ENCODE peak calls at places on chromosomes 3 and 15, in four cellular contexts. One of them, this sample, is unnamed.

GRCh38 chr3:14434541-14435151 is 32.2 kb downstream of the SLC6A6 start:
- DNase-seq in cardiac muscle cell: no peak
- DNase-seq in body of pancreas: peak
- DNase-seq in IMR-90: no peak
- DNase-seq in this sample: no peak

GRCh38 chr3:123344175-123344908 is 104.5 kb downstream of the ADCY5 start:
- DNase-seq in cardiac muscle cell: peak
- DNase-seq in body of pancreas: no peak
- DNase-seq in IMR-90: peak
- DNase-seq in this sample: no peak

GRCh38 chr15:59283717-59284336 is 77.2 kb downstream of the LDHAL6B start:
- DNase-seq in cardiac muscle cell: no peak
- DNase-seq in body of pancreas: no peak
- DNase-seq in IMR-90: no peak
- DNase-seq in this sample: no peak

GRCh38 chr3:79872483-79872882 is 104.7 kb upstream of the ROBO1 start:
- DNase-seq in cardiac muscle cell: peak
- DNase-seq in body of pancreas: no peak
- DNase-seq in IMR-90: peak
- DNase-seq in this sample: no peak

GRCh38 chr3:8457039-8457438 is 44.6 kb upstream of the LMCD1 start:
- DNase-seq in cardiac muscle cell: peak
- DNase-seq in body of pancreas: no peak
- DNase-seq in IMR-90: peak
- DNase-seq in this sample: no peak

GRCh38 chr3:145815707-145816413 is 345.1 kb downstream of the PLOD2 start:
- DNase-seq in cardiac muscle cell: no peak
- DNase-seq in body of pancreas: no peak
- DNase-seq in IMR-90: no peak
- DNase-seq in this sample: no peak

GRCh38 chr3:81218023-81218422 is 543.4 kb downstream of the GBE1 start:
- DNase-seq in cardiac muscle cell: peak
- DNase-seq in body of pancreas: no peak
- DNase-seq in IMR-90: no peak
- DNase-seq in this sample: peak

GRCh38 chr3:159627634-159628033 is 361.0 kb upstream of the IL12A start:
- DNase-seq in cardiac muscle cell: no peak
- DNase-seq in body of pancreas: no peak
- DNase-seq in IMR-90: no peak
- DNase-seq in this sample: no peak

GRCh38 chr15:44565387-44566169 is 28.6 kb downstream of the EIF3J start:
- DNase-seq in cardiac muscle cell: no peak
- DNase-seq in body of pancreas: no peak
- DNase-seq in IMR-90: no peak
- DNase-seq in this sample: no peak

GRCh38 chr3:43035801-43036340 is 56.8 kb downstream of the GASK1A start:
- DNase-seq in cardiac muscle cell: no peak
- DNase-seq in body of pancreas: no peak
- DNase-seq in IMR-90: no peak
- DNase-seq in this sample: no peak

GRCh38 chr15:52438047-52438446 is 90.6 kb downstream of the MYO5A start:
- DNase-seq in cardiac muscle cell: peak
- DNase-seq in body of pancreas: no peak
- DNase-seq in IMR-90: peak
- DNase-seq in this sample: peak

GRCh38 chr15:77866596-77867125 is 210.8 kb downstream of the TBC1D2B start:
- DNase-seq in cardiac muscle cell: no peak
- DNase-seq in body of pancreas: peak
- DNase-seq in IMR-90: no peak
- DNase-seq in this sample: no peak

GRCh38 chr15:47331796-47332480 is 385.4 kb upstream of the SEMA6D start:
- DNase-seq in cardiac muscle cell: peak
- DNase-seq in body of pancreas: peak
- DNase-seq in IMR-90: peak
- DNase-seq in this sample: no peak

GRCh38 chr3:148953094-148953493 is 38.2 kb upstream of the GYG1 start:
- DNase-seq in cardiac muscle cell: no peak
- DNase-seq in body of pancreas: no peak
- DNase-seq in IMR-90: no peak
- DNase-seq in this sample: no peak

GRCh38 chr3:188489639-188490405 is 335.9 kb downstream of the LPP start:
- DNase-seq in cardiac muscle cell: peak
- DNase-seq in body of pancreas: no peak
- DNase-seq in IMR-90: peak
- DNase-seq in this sample: peak

GRCh38 chr15:75928680-75929608 is 25.3 kb downstream of the FBXO22 start:
- DNase-seq in cardiac muscle cell: peak
- DNase-seq in body of pancreas: peak
- DNase-seq in IMR-90: peak
- DNase-seq in this sample: peak

GRCh38 chr3:155554777-155555445 is 190.0 kb downstream of the PLCH1 start:
- DNase-seq in cardiac muscle cell: no peak
- DNase-seq in body of pancreas: peak
- DNase-seq in IMR-90: no peak
- DNase-seq in this sample: peak

GRCh38 chr3:12522721-12523120 is 22.6 kb downstream of the MKRN2OS start:
- DNase-seq in cardiac muscle cell: no peak
- DNase-seq in body of pancreas: peak
- DNase-seq in IMR-90: no peak
- DNase-seq in this sample: no peak

GRCh38 chr3:173709026-173709425 is 311.5 kb downstream of the NLGN1 start:
- DNase-seq in cardiac muscle cell: peak
- DNase-seq in body of pancreas: no peak
- DNase-seq in IMR-90: peak
- DNase-seq in this sample: no peak

GRCh38 chr15:58065011-58065444 is 483 bp downstream of the ALDH1A2 start:
- DNase-seq in cardiac muscle cell: peak
- DNase-seq in body of pancreas: peak
- DNase-seq in IMR-90: no peak
- DNase-seq in this sample: no peak

GRCh38 chr15:34799149-34799824 is 3.9 kb upstream of the ACTC1 start:
- DNase-seq in cardiac muscle cell: peak
- DNase-seq in body of pancreas: peak
- DNase-seq in IMR-90: no peak
- DNase-seq in this sample: no peak

GRCh38 chr3:129121016-129121791 is 400 bp downstream of the RAB43 start:
- DNase-seq in cardiac muscle cell: no peak
- DNase-seq in body of pancreas: peak
- DNase-seq in IMR-90: peak
- DNase-seq in this sample: peak

GRCh38 chr15:31975446-31976229 is 54.7 kb upstream of the CHRNA7 start:
- DNase-seq in cardiac muscle cell: no peak
- DNase-seq in body of pancreas: peak
- DNase-seq in IMR-90: no peak
- DNase-seq in this sample: peak

GRCh38 chr15:64093627-64094417 is at the start of gene CIAO2A:
- DNase-seq in cardiac muscle cell: peak
- DNase-seq in body of pancreas: peak
- DNase-seq in IMR-90: peak
- DNase-seq in this sample: peak

GRCh38 chr15:64095795-64096485 is at the start of gene SNX1:
- DNase-seq in cardiac muscle cell: peak
- DNase-seq in body of pancreas: peak
- DNase-seq in IMR-90: peak
- DNase-seq in this sample: peak

GRCh38 chr15:64096486-64097431 is 977 bp downstream of the SNX1 start:
- DNase-seq in cardiac muscle cell: peak
- DNase-seq in body of pancreas: no peak
- DNase-seq in IMR-90: peak
- DNase-seq in this sample: peak

GRCh38 chr15:64092864-64093626 is 593 bp downstream of the CIAO2A start:
- DNase-seq in cardiac muscle cell: peak
- DNase-seq in body of pancreas: peak
- DNase-seq in IMR-90: peak
- DNase-seq in this sample: peak

DNA sequence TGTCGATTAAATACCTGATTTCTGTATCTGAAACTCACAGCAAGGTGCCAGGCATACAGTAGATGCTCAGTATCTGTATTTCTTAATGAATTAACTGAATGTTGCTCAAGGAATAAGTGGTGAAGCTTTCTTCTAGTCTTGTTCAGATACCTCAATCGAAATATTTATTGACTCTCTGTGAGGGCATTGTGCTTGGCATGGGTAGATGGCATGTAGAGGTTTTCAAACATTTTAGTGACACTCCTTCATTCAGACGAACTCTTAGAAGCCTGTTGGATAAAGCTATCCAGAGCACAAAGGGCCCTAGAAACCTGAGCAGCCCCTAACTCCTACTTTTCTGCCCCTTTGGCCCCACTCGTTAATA is 369 bp upstream of the SNX1 start:
- DNase-seq in cardiac muscle cell: no peak
- DNase-seq in body of pancreas: no peak
- DNase-seq in IMR-90: no peak
- DNase-seq in this sample: no peak
- H3K4me3 ChIP-seq in cardiac muscle cell: peak
- H3K4me3 ChIP-seq in body of pancreas: peak
- H3K4me3 ChIP-seq in IMR-90: peak
- H3K4me3 ChIP-seq in this sample: peak

DNA sequence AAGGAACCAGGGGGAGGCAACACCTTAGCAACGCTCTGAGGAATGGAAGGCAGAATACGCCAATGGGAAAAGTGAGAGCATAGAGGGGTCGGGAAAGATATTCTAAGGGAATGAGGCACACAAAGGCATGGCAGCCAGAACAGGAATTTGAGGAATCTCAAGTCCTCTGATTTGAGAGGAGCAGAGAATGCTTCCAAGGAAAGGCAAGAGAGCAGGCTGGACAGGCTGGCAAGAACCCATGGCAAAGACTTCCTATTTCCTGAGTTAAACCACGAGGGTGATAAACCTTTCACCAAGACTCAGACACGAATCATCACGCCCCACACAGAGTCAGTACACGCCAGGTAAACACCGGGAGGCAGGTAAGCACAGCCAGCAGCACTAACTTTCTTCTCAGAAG is 109.8 kb downstream of the IGF2BP2 start:
- DNase-seq in cardiac muscle cell: peak
- DNase-seq in body of pancreas: no peak
- DNase-seq in IMR-90: peak
- DNase-seq in this sample: no peak
- H3K4me3 ChIP-seq in cardiac muscle cell: no peak
- H3K4me3 ChIP-seq in body of pancreas: no peak
- H3K4me3 ChIP-seq in IMR-90: no peak
- H3K4me3 ChIP-seq in this sample: no peak

DNA sequence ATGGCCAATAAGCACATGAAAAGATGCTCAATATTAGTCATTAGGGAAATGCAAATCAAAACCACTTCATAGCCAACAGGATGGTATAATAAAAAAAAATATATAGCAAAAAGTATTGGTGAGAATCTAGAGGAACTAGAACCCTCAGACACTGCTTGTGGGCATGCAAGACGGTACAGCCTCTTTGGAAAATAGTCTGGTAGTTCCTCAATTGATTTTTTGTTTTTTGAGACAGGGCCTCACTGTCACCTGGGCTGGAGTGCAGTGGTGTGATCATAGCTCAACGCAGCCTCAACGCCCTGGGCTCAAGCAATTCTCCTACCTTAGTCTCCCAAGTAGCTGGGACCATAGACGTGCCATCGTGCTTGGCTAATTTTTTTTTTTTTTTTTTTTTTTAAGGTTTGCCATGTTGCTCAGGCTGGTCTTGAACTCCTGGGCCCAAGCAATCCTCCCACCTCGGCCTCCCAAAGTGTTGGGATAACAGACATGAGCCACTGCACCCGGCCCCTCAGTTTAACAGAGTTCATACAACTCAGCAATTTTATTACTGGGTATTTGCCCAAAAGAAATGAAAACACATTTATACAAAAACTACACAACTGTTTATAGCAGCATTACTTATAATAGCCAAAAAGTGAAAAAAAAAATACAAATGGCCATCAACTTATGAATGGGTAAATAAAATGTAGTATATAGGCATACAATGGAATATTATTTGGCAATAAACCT is 5.1 kb downstream of the PRC1 start:
- DNase-seq in cardiac muscle cell: no peak
- DNase-seq in body of pancreas: no peak
- DNase-seq in IMR-90: no peak
- DNase-seq in this sample: peak
- H3K4me3 ChIP-seq in cardiac muscle cell: no peak
- H3K4me3 ChIP-seq in body of pancreas: no peak
- H3K4me3 ChIP-seq in IMR-90: no peak
- H3K4me3 ChIP-seq in this sample: peak

GRCh38 chr15:63194291-63194681 is 4.9 kb downstream of the RAB8B start:
- DNase-seq in cardiac muscle cell: no peak
- DNase-seq in body of pancreas: no peak
- DNase-seq in IMR-90: no peak
- DNase-seq in this sample: no peak

GRCh38 chr15:63190993-63191392 is 1.6 kb downstream of the RAB8B start:
- DNase-seq in cardiac muscle cell: no peak
- DNase-seq in body of pancreas: no peak
- DNase-seq in IMR-90: no peak
- DNase-seq in this sample: no peak

GRCh38 chr15:63189955-63190691 is 717 bp downstream of the RAB8B start:
- DNase-seq in cardiac muscle cell: no peak
- DNase-seq in body of pancreas: no peak
- DNase-seq in IMR-90: no peak
- DNase-seq in this sample: peak

GRCh38 chr15:63192604-63193206 is 3.3 kb downstream of the RAB8B start:
- DNase-seq in cardiac muscle cell: no peak
- DNase-seq in body of pancreas: no peak
- DNase-seq in IMR-90: no peak
- DNase-seq in this sample: no peak

GRCh38 chr15:63191895-63192603 is 2.6 kb downstream of the RAB8B start:
- DNase-seq in cardiac muscle cell: peak
- DNase-seq in body of pancreas: no peak
- DNase-seq in IMR-90: no peak
- DNase-seq in this sample: peak
- H3K4me3 ChIP-seq in cardiac muscle cell: no peak
- H3K4me3 ChIP-seq in body of pancreas: no peak
- H3K4me3 ChIP-seq in IMR-90: no peak
- H3K4me3 ChIP-seq in this sample: no peak

GRCh38 chr3:75396316-75396802 is 267.8 kb upstream of the FRG2C start:
- DNase-seq in cardiac muscle cell: no peak
- DNase-seq in body of pancreas: peak
- DNase-seq in IMR-90: no peak
- DNase-seq in this sample: no peak
- H3K4me3 ChIP-seq in cardiac muscle cell: no peak
- H3K4me3 ChIP-seq in body of pancreas: no peak
- H3K4me3 ChIP-seq in IMR-90: no peak
- H3K4me3 ChIP-seq in this sample: no peak

DNA sequence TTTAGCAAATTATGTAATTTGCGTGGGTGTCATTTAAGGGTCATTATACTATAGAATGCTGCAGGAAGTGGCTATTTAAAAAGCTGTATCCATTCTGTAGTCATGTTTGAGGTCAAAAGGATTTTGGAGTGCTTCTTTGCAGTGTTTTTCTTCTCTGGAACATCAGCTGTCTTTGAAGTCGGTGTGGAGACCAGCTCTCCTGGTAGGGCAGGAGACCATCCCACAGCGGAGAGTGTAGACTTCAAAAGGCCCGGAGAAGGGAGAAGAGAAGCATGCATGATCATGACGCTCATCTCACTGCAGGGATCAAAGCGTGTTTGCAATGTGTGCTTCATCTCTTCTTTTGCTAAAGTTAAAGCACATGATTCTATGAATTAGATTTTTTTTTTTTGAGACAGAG is 19.9 kb downstream of the PXK start:
- DNase-seq in cardiac muscle cell: no peak
- DNase-seq in body of pancreas: no peak
- DNase-seq in IMR-90: no peak
- DNase-seq in this sample: peak
- H3K4me3 ChIP-seq in cardiac muscle cell: no peak
- H3K4me3 ChIP-seq in body of pancreas: no peak
- H3K4me3 ChIP-seq in IMR-90: no peak
- H3K4me3 ChIP-seq in this sample: peak